ENCODE peak calls at places on chromosomes 11 and 22, in five cellular contexts. X is fibroblast of the conjunctiva; K is hepatic stellate cell; I is CD4-positive, alpha-beta T cell; L is CD8-positive, alpha-beta T cell. O is an unnamed sample.

GRCh38 chr11:27118371-27118770 is 77.8 kb downstream of the BBOX1 start:
- DNase-seq in X (no peak), K (no peak), I (no peak), L (no peak), O (no peak)

GRCh38 chr22:48755332-48755949 is 1072.2 kb downstream of the BRD1 start:
- DNase-seq in X (no peak), K (no peak), I (no peak), L (no peak), O (peak; percentile 43)

GRCh38 chr11:109838034-109838433 is 255.2 kb upstream of the ZC3H12C start:
- DNase-seq in X (no peak), K (no peak), I (no peak), L (no peak), O (no peak)

GRCh38 chr22:26197427-26197826 is 28.2 kb downstream of the SEZ6L start:
- DNase-seq in X (no peak), K (no peak), I (no peak), L (no peak), O (no peak)

GRCh38 chr11:134577801-134578200 is 165.8 kb upstream of the B3GAT1 start:
- DNase-seq in X (no peak), K (no peak), I (no peak), L (no peak), O (no peak)

GRCh38 chr11:134514354-134514951 is 102.4 kb upstream of the B3GAT1 start:
- DNase-seq in X (no peak), K (no peak), I (no peak), L (no peak), O (no peak)

GRCh38 chr11:68998390-68998911 is 14.6 kb downstream of the MRGPRF start:
- DNase-seq in X (no peak), K (no peak), I (no peak), L (no peak), O (peak; percentile 85)

GRCh38 chr11:80621871-80622270 is 1181.0 kb upstream of the TENM4 start:
- DNase-seq in X (no peak), K (no peak), I (no peak), L (no peak), O (no peak)

GRCh38 chr11:75249704-75250103 is 9.1 kb downstream of the TPBGL start:
- DNase-seq in X (no peak), K (no peak), I (no peak), L (no peak), O (no peak)

GRCh38 chr11:126310229-126310991 is 6.5 kb downstream of the DCPS start:
- DNase-seq in X (peak; percentile 51), K (peak; percentile 78), I (peak; percentile 30), L (no peak), O (peak; percentile 32)

GRCh38 chr11:61700221-61700620 is 20.0 kb downstream of the DAGLA start:
- DNase-seq in X (peak; percentile 30), K (no peak), I (no peak), L (no peak), O (no peak)

GRCh38 chr22:39985383-39986045 is 9.2 kb upstream of the FAM83F start:
- DNase-seq in X (no peak), K (no peak), I (no peak), L (no peak), O (no peak)

GRCh38 chr22:30752771-30753170 is 58.1 kb downstream of the OSBP2 start:
- DNase-seq in X (no peak), K (no peak), I (no peak), L (no peak), O (no peak)

GRCh38 chr11:117843666-117844484 is 19.3 kb upstream of the FXYD2 start:
- DNase-seq in X (peak; percentile 49), K (peak; percentile 56), I (peak; percentile 79), L (peak; percentile 61), O (peak; percentile 56)

GRCh38 chr11:44746894-44747293 is 20.1 kb downstream of the TSPAN18 start:
- DNase-seq in X (no peak), K (no peak), I (no peak), L (no peak), O (no peak)

GRCh38 chr22:42604403-42604802 is 10.3 kb downstream of the POLDIP3 start:
- DNase-seq in X (no peak), K (no peak), I (no peak), L (no peak), O (peak; percentile 82)

GRCh38 chr11:74950374-74950969 is 1.4 kb downstream of the SPCS2 start:
- DNase-seq in X (no peak), K (no peak), I (no peak), L (no peak), O (no peak)

O was measured in SJSA1.